ENCODE peak calls at places on chromosomes 3 and 15, in five cellular contexts. One of them, this sample, is unnamed.
A peak's percentile ranks its signal among the peaks of the same experiment; 100 is the strongest.

GRCh38 chr3:151419806-151420205 is 35.3 kb upstream of the P2RY12 start:
- DNase-seq in HEK293T: no peak
- DNase-seq in NCI-H345: no peak
- DNase-seq in iris pigment epithelial cell: no peak
- DNase-seq in AG09319: no peak
- DNase-seq in this sample: no peak

GRCh38 chr3:188529228-188529627 is 375.3 kb downstream of the LPP start:
- DNase-seq in HEK293T: no peak
- DNase-seq in NCI-H345: no peak
- DNase-seq in iris pigment epithelial cell: peak; percentile 71
- DNase-seq in AG09319: no peak
- DNase-seq in this sample: no peak

GRCh38 chr15:90078965-90079364 is 23.3 kb downstream of the IDH2 start:
- DNase-seq in HEK293T: no peak
- DNase-seq in NCI-H345: no peak
- DNase-seq in iris pigment epithelial cell: no peak
- DNase-seq in AG09319: no peak
- DNase-seq in this sample: no peak

GRCh38 chr3:129312021-129312639 is 33.5 kb downstream of the HMCES start:
- DNase-seq in HEK293T: no peak
- DNase-seq in NCI-H345: no peak
- DNase-seq in iris pigment epithelial cell: no peak
- DNase-seq in AG09319: no peak
- DNase-seq in this sample: no peak

GRCh38 chr15:40263036-40263754 is 19.7 kb downstream of the ANKRD63 start:
- DNase-seq in HEK293T: no peak
- DNase-seq in NCI-H345: no peak
- DNase-seq in iris pigment epithelial cell: peak; percentile 88
- DNase-seq in AG09319: no peak
- DNase-seq in this sample: peak; percentile 82

GRCh38 chr15:59532770-59533379 is 78.7 kb upstream of the GCNT3 start:
- DNase-seq in HEK293T: peak; percentile 31
- DNase-seq in NCI-H345: peak; percentile 44
- DNase-seq in iris pigment epithelial cell: peak; percentile 37
- DNase-seq in AG09319: no peak
- DNase-seq in this sample: peak; percentile 22

GRCh38 chr3:138300657-138301056 is 29.0 kb downstream of the NME9 start:
- DNase-seq in HEK293T: no peak
- DNase-seq in NCI-H345: no peak
- DNase-seq in iris pigment epithelial cell: no peak
- DNase-seq in AG09319: no peak
- DNase-seq in this sample: no peak

GRCh38 chr3:170962426-170962825 is 54.0 kb upstream of the EIF5A2 start:
- DNase-seq in HEK293T: no peak
- DNase-seq in NCI-H345: no peak
- DNase-seq in iris pigment epithelial cell: no peak
- DNase-seq in AG09319: no peak
- DNase-seq in this sample: no peak

GRCh38 chr3:33791477-33792166 is 6.8 kb upstream of the PDCD6IP start:
- DNase-seq in HEK293T: no peak
- DNase-seq in NCI-H345: no peak
- DNase-seq in iris pigment epithelial cell: peak; percentile 88
- DNase-seq in AG09319: no peak
- DNase-seq in this sample: peak; percentile 43

GRCh38 chr3:188433526-188433855 is 279.5 kb downstream of the LPP start:
- DNase-seq in HEK293T: no peak
- DNase-seq in NCI-H345: no peak
- DNase-seq in iris pigment epithelial cell: no peak
- DNase-seq in AG09319: no peak
- DNase-seq in this sample: no peak

GRCh38 chr3:67529915-67530314 is 124.5 kb downstream of the SUCLG2 start:
- DNase-seq in HEK293T: no peak
- DNase-seq in NCI-H345: no peak
- DNase-seq in iris pigment epithelial cell: peak; percentile 52
- DNase-seq in AG09319: no peak
- DNase-seq in this sample: no peak

GRCh38 chr3:30350011-30350410 is 256.4 kb upstream of the TGFBR2 start:
- DNase-seq in HEK293T: no peak
- DNase-seq in NCI-H345: no peak
- DNase-seq in iris pigment epithelial cell: no peak
- DNase-seq in AG09319: no peak
- DNase-seq in this sample: no peak

GRCh38 chr3:14143826-14144225 is 19.0 kb downstream of the TMEM43 start:
- DNase-seq in HEK293T: no peak
- DNase-seq in NCI-H345: no peak
- DNase-seq in iris pigment epithelial cell: peak; percentile 97
- DNase-seq in AG09319: peak; percentile 82
- DNase-seq in this sample: peak; percentile 94

GRCh38 chr3:10783360-10784346 is 32.4 kb upstream of the SLC6A11 start:
- DNase-seq in HEK293T: peak; percentile 56
- DNase-seq in NCI-H345: peak; percentile 10
- DNase-seq in iris pigment epithelial cell: peak; percentile 36
- DNase-seq in AG09319: no peak
- DNase-seq in this sample: peak; percentile 19

GRCh38 chr3:12966847-12967750 is 106.1 kb downstream of the IQSEC1 start:
- DNase-seq in HEK293T: peak; percentile 39
- DNase-seq in NCI-H345: no peak
- DNase-seq in iris pigment epithelial cell: peak; percentile 33
- DNase-seq in AG09319: no peak
- DNase-seq in this sample: no peak

GRCh38 chr3:134621824-134622223 is 29.0 kb downstream of the KY start:
- DNase-seq in HEK293T: no peak
- DNase-seq in NCI-H345: no peak
- DNase-seq in iris pigment epithelial cell: peak; percentile 24
- DNase-seq in AG09319: no peak
- DNase-seq in this sample: no peak

GRCh38 chr15:41512512-41513281 is 930 bp downstream of the LTK start:
- DNase-seq in HEK293T: no peak
- DNase-seq in NCI-H345: peak; percentile 4
- DNase-seq in iris pigment epithelial cell: no peak
- DNase-seq in AG09319: no peak
- DNase-seq in this sample: no peak

GRCh38 chr15:101266787-101267186 is 10.5 kb downstream of the SELENOS start:
- DNase-seq in HEK293T: no peak
- DNase-seq in NCI-H345: no peak
- DNase-seq in iris pigment epithelial cell: no peak
- DNase-seq in AG09319: no peak
- DNase-seq in this sample: no peak

GRCh38 chr15:45331977-45332376 is 46.4 kb downstream of the GATM start:
- DNase-seq in HEK293T: no peak
- DNase-seq in NCI-H345: no peak
- DNase-seq in iris pigment epithelial cell: no peak
- DNase-seq in AG09319: no peak
- DNase-seq in this sample: no peak

GRCh38 chr3:153829596-153830170 is 291.5 kb upstream of the ARHGEF26 start:
- DNase-seq in HEK293T: no peak
- DNase-seq in NCI-H345: no peak
- DNase-seq in iris pigment epithelial cell: peak; percentile 59
- DNase-seq in AG09319: no peak
- DNase-seq in this sample: no peak

GRCh38 chr3:185658504-185658912 is 72.4 kb downstream of the SENP2 start:
- DNase-seq in HEK293T: no peak
- DNase-seq in NCI-H345: no peak
- DNase-seq in iris pigment epithelial cell: peak; percentile 99
- DNase-seq in AG09319: peak; percentile 85
- DNase-seq in this sample: peak; percentile 99

GRCh38 chr15:63610209-63610841 is 13.1 kb downstream of the FBXL22 start:
- DNase-seq in HEK293T: peak; percentile 65
- DNase-seq in NCI-H345: peak; percentile 70
- DNase-seq in iris pigment epithelial cell: peak; percentile 85
- DNase-seq in AG09319: peak; percentile 48
- DNase-seq in this sample: peak; percentile 86

This sample was measured in brain microvascular endothelial cell.